ENCODE peak calls at places on chromosome 1, in ten cellular contexts. One of them, this sample, is unnamed.

GRCh38 chr1:204775546-204775945 is 90.0 kb upstream of the LRRN2 start:
- DNase-seq in EL: no peak
- DNase-seq in Peyer's patch: no peak
- DNase-seq in SW480: no peak
- DNase-seq in T follicular helper cell: no peak
- DNase-seq in pancreas: no peak
- DNase-seq in NCI-H446 treated with DMSO at 0.1 percent for 48 hours: no peak
- DNase-seq in T-helper 9 cell: no peak
- DNase-seq in nephron progenitor cell: no peak
- DNase-seq in testis: no peak
- DNase-seq in this sample: no peak

GRCh38 chr1:184882649-184883303 is 91.5 kb downstream of the NIBAN1 start:
- DNase-seq in nephron progenitor cell: no peak
- DNase-seq in SW480: no peak
- DNase-seq in Peyer's patch: no peak
- DNase-seq in EL: no peak
- DNase-seq in T follicular helper cell: no peak
- DNase-seq in pancreas: no peak
- DNase-seq in NCI-H446 treated with DMSO at 0.1 percent for 48 hours: no peak
- DNase-seq in testis: no peak
- DNase-seq in T-helper 9 cell: no peak
- DNase-seq in this sample: no peak

GRCh38 chr1:30748098-30748698 is 9.4 kb downstream of the LAPTM5 start:
- DNase-seq in EL: peak
- DNase-seq in pancreas: no peak
- DNase-seq in nephron progenitor cell: no peak
- DNase-seq in NCI-H446 treated with DMSO at 0.1 percent for 48 hours: peak
- DNase-seq in T follicular helper cell: no peak
- DNase-seq in testis: no peak
- DNase-seq in SW480: peak
- DNase-seq in T-helper 9 cell: no peak
- DNase-seq in Peyer's patch: no peak
- DNase-seq in this sample: no peak

GRCh38 chr1:92315766-92316413 is 17.0 kb downstream of the RPAP2 start:
- DNase-seq in T-helper 9 cell: peak
- DNase-seq in NCI-H446 treated with DMSO at 0.1 percent for 48 hours: no peak
- DNase-seq in Peyer's patch: no peak
- DNase-seq in pancreas: no peak
- DNase-seq in SW480: no peak
- DNase-seq in EL: no peak
- DNase-seq in nephron progenitor cell: no peak
- DNase-seq in T follicular helper cell: no peak
- DNase-seq in testis: no peak
- DNase-seq in this sample: no peak

GRCh38 chr1:245894843-245895242 is 612.2 kb downstream of the SMYD3 start:
- DNase-seq in SW480: peak
- DNase-seq in EL: no peak
- DNase-seq in NCI-H446 treated with DMSO at 0.1 percent for 48 hours: no peak
- DNase-seq in testis: peak
- DNase-seq in nephron progenitor cell: no peak
- DNase-seq in Peyer's patch: no peak
- DNase-seq in T follicular helper cell: no peak
- DNase-seq in T-helper 9 cell: no peak
- DNase-seq in pancreas: no peak
- DNase-seq in this sample: no peak

GRCh38 chr1:228860911-228861829 is 125.9 kb downstream of the RHOU start:
- DNase-seq in testis: peak
- DNase-seq in pancreas: peak
- DNase-seq in EL: peak
- DNase-seq in nephron progenitor cell: peak
- DNase-seq in T-helper 9 cell: no peak
- DNase-seq in SW480: peak
- DNase-seq in Peyer's patch: no peak
- DNase-seq in NCI-H446 treated with DMSO at 0.1 percent for 48 hours: no peak
- DNase-seq in T follicular helper cell: no peak
- DNase-seq in this sample: peak

GRCh38 chr1:161885013-161885412 is 118.9 kb downstream of the ATF6 start:
- DNase-seq in SW480: no peak
- DNase-seq in pancreas: no peak
- DNase-seq in Peyer's patch: no peak
- DNase-seq in NCI-H446 treated with DMSO at 0.1 percent for 48 hours: no peak
- DNase-seq in T follicular helper cell: no peak
- DNase-seq in T-helper 9 cell: no peak
- DNase-seq in EL: peak
- DNase-seq in nephron progenitor cell: no peak
- DNase-seq in testis: peak
- DNase-seq in this sample: no peak

GRCh38 chr1:111481387-111482221 is 7.8 kb downstream of the C1orf162 start:
- DNase-seq in testis: peak
- DNase-seq in T follicular helper cell: peak
- DNase-seq in Peyer's patch: peak
- DNase-seq in nephron progenitor cell: peak
- DNase-seq in EL: peak
- DNase-seq in T-helper 9 cell: peak
- DNase-seq in SW480: peak
- DNase-seq in pancreas: peak
- DNase-seq in NCI-H446 treated with DMSO at 0.1 percent for 48 hours: no peak
- DNase-seq in this sample: peak

GRCh38 chr1:236471653-236472052 is 52.1 kb upstream of the LGALS8 start:
- DNase-seq in EL: no peak
- DNase-seq in SW480: no peak
- DNase-seq in T-helper 9 cell: no peak
- DNase-seq in Peyer's patch: no peak
- DNase-seq in NCI-H446 treated with DMSO at 0.1 percent for 48 hours: no peak
- DNase-seq in pancreas: no peak
- DNase-seq in testis: no peak
- DNase-seq in nephron progenitor cell: no peak
- DNase-seq in T follicular helper cell: no peak
- DNase-seq in this sample: no peak

GRCh38 chr1:245984390-245985155 is 522.5 kb downstream of the SMYD3 start:
- DNase-seq in T-helper 9 cell: no peak
- DNase-seq in Peyer's patch: no peak
- DNase-seq in NCI-H446 treated with DMSO at 0.1 percent for 48 hours: no peak
- DNase-seq in EL: no peak
- DNase-seq in T follicular helper cell: no peak
- DNase-seq in nephron progenitor cell: no peak
- DNase-seq in pancreas: no peak
- DNase-seq in SW480: no peak
- DNase-seq in testis: no peak
- DNase-seq in this sample: no peak